ENCODE peak calls at places on chromosome 17, in nine cellular contexts. I is skeletal muscle cell, R is transverse colon, A is stromal cell of bone marrow, E is uterus, N is cardiac muscle cell, F is T-helper 1 cell, O is B cell, L is stomach. P is an unnamed sample.

GRCh38 chr17:82603981-82604448 is 44.2 kb downstream of the WDR45B start:
- DNase-seq in I (no peak), R (peak; percentile 74), A (no peak), E (peak; percentile 44), N (peak; percentile 58), F (peak; percentile 26), O (peak; percentile 42), L (peak; percentile 50), P (no peak)

GRCh38 chr17:61903251-61903650 is 24.5 kb downstream of the INTS2 start:
- DNase-seq in I (no peak), R (no peak), A (no peak), E (no peak), N (no peak), F (no peak), O (no peak), L (no peak), P (no peak)

GRCh38 chr17:64004903-64005733 is 7.0 kb downstream of the PRR29 start:
- DNase-seq in I (no peak), R (no peak), A (no peak), E (peak; percentile 8), N (no peak), F (no peak), O (peak; percentile 8), L (peak; percentile 23), P (no peak)

GRCh38 chr17:40532520-40533253 is 31.3 kb upstream of the TNS4 start:
- DNase-seq in I (no peak), R (no peak), A (no peak), E (peak; percentile 18), N (peak; percentile 81), F (no peak), O (no peak), L (no peak), P (peak; percentile 63)

GRCh38 chr17:50832267-50833227 is 2.8 kb upstream of the WFIKKN2 start:
- DNase-seq in I (no peak), R (no peak), A (no peak), E (no peak), N (no peak), F (no peak), O (no peak), L (no peak), P (no peak)

GRCh38 chr17:50346313-50347086 is 574 bp downstream of the XYLT2 start:
- DNase-seq in I (no peak), R (peak; percentile 59), A (no peak), E (peak; percentile 46), N (peak; percentile 19), F (no peak), O (peak; percentile 67), L (peak; percentile 63), P (no peak)

GRCh38 chr17:57636274-57636673 is 108.8 kb downstream of the CCDC182 start:
- DNase-seq in I (no peak), R (no peak), A (no peak), E (no peak), N (no peak), F (no peak), O (no peak), L (no peak), P (no peak)

GRCh38 chr17:2438823-2439222 is 38.0 kb upstream of the MNT start:
- DNase-seq in I (peak; percentile 16), R (no peak), A (peak; percentile 68), E (no peak), N (peak; percentile 67), F (no peak), O (no peak), L (no peak), P (no peak)

P was measured in glomerular endothelial cell.